ENCODE peak calls at places on chromosomes 6 and 20, in five cellular contexts. P is K562, A is A549, L is GM12878, Y is SK-N-SH. J is an unnamed sample.

GRCh38 chr20:17823382-17824144 is 123.8 kb downstream of the BANF2 start:
- DNase-seq in P (no peak), A (no peak), L (no peak), Y (no peak), J (no peak)

GRCh38 chr6:88567696-88568095 is 395.7 kb downstream of the RNGTT start:
- DNase-seq in P (no peak), A (no peak), L (no peak), Y (no peak), J (no peak)

GRCh38 chr6:39209360-39209811 is 19.9 kb downstream of the KCNK5 start:
- DNase-seq in P (no peak), A (peak), L (no peak), Y (no peak), J (no peak)

GRCh38 chr6:163416640-163417253 is 2.2 kb downstream of the QKI start:
- DNase-seq in P (peak), A (peak), L (no peak), Y (no peak), J (peak)

GRCh38 chr6:77456531-77457248 is 6.6 kb downstream of the HTR1B start:
- DNase-seq in P (no peak), A (peak), L (no peak), Y (no peak), J (peak)

GRCh38 chr20:57794600-57795346 is 85.0 kb upstream of the PMEPA1 start:
- DNase-seq in P (no peak), A (no peak), L (no peak), Y (no peak), J (peak)

GRCh38 chr6:11785953-11786579 is 7.5 kb upstream of the ADTRP start:
- DNase-seq in P (peak), A (no peak), L (peak), Y (no peak), J (no peak)

GRCh38 chr6:161079566-161080262 is 88.1 kb downstream of the MAP3K4 start:
- DNase-seq in P (peak), A (no peak), L (no peak), Y (no peak), J (peak)

GRCh38 chr20:63217706-63218105 is 1.8 kb upstream of the YTHDF1 start:
- DNase-seq in P (no peak), A (no peak), L (no peak), Y (no peak), J (no peak)

GRCh38 chr20:22001886-22002285 is 296.4 kb downstream of the PAX1 start:
- DNase-seq in P (no peak), A (no peak), L (no peak), Y (no peak), J (no peak)

GRCh38 chr6:17313971-17314370 is 32.8 kb downstream of the RBM24 start:
- DNase-seq in P (no peak), A (no peak), L (no peak), Y (no peak), J (no peak)

GRCh38 chr6:17315262-17315661 is 34.1 kb downstream of the RBM24 start:
- DNase-seq in P (no peak), A (no peak), L (no peak), Y (no peak), J (no peak)

GRCh38 chr6:17311595-17312311 is 30.6 kb downstream of the RBM24 start:
- DNase-seq in P (peak), A (peak), L (no peak), Y (no peak), J (peak)
- TF ChIP-seq RCOR1 in P (no peak), A (no peak), L (no peak), Y (no peak), J (no peak)

GRCh38 chr6:148846778-148847761 is 100.2 kb downstream of the UST start:
- DNase-seq in P (no peak), A (no peak), L (no peak), Y (no peak), J (peak)

GRCh38 chr6:148839044-148839443 is 92.2 kb downstream of the UST start:
- DNase-seq in P (no peak), A (no peak), L (no peak), Y (no peak), J (no peak)

GRCh38 chr6:148840256-148840655 is 93.4 kb downstream of the UST start:
- DNase-seq in P (no peak), A (no peak), L (no peak), Y (no peak), J (no peak)

GRCh38 chr6:148837941-148838340 is 91.1 kb downstream of the UST start:
- DNase-seq in P (no peak), A (no peak), L (no peak), Y (no peak), J (no peak)

DNA sequence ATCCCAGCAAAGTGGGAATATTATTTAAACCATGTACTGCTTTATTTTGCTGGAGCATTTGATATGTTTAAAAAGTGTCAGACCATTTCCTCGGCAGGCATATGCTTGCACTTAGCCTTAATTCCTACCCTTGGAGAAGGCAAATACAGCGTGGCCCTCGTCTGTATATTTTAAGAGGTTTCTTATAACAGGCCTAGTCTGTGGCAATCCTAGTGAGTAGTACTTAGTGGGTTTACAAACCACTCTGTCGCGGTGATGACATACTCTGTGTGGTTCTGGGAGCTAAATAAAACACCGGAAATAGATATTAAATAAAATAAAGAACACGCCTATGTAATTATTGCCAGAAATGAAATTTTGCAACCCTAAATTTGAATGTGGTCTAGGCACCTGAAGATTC is 95.8 kb downstream of the UST start:
- DNase-seq in P (no peak), A (no peak), L (no peak), Y (no peak), J (no peak)
- TF ChIP-seq RCOR1 in P (no peak), A (no peak), L (no peak), Y (no peak), J (no peak)

GRCh38 chr6:33602180-33602579 is 18.9 kb upstream of the ITPR3 start:
- DNase-seq in P (peak), A (no peak), L (no peak), Y (no peak), J (no peak)
- TF ChIP-seq RCOR1 in P (no peak), A (no peak), L (no peak), Y (no peak), J (no peak)

GRCh38 chr20:47198996-47199552 is 157.4 kb downstream of the ZMYND8 start:
- DNase-seq in P (no peak), A (no peak), L (no peak), Y (no peak), J (no peak)
- TF ChIP-seq RCOR1 in P (no peak), A (no peak), L (no peak), Y (no peak), J (no peak)

GRCh38 chr6:37585523-37585905 is 85.8 kb upstream of the CCDC167 start:
- DNase-seq in P (no peak), A (no peak), L (no peak), Y (no peak), J (peak)
- TF ChIP-seq RCOR1 in P (no peak), A (no peak), L (no peak), Y (no peak), J (no peak)

GRCh38 chr6:57822896-57823358 is 505.5 kb downstream of the PRIM2 start:
- DNase-seq in P (peak), A (peak), L (no peak), Y (no peak), J (peak)
- TF ChIP-seq RCOR1 in P (no peak), A (no peak), L (no peak), Y (no peak), J (no peak)

GRCh38 chr6:135642912-135643311 is 145.4 kb upstream of the AHI1 start:
- DNase-seq in P (no peak), A (no peak), L (no peak), Y (no peak), J (no peak)

GRCh38 chr6:135640449-135641111 is 143.0 kb upstream of the AHI1 start:
- DNase-seq in P (no peak), A (no peak), L (no peak), Y (no peak), J (peak)

GRCh38 chr6:135640048-135640447 is 142.5 kb upstream of the AHI1 start:
- DNase-seq in P (no peak), A (no peak), L (no peak), Y (no peak), J (no peak)

GRCh38 chr6:135647521-135647920 is 150.0 kb upstream of the AHI1 start:
- DNase-seq in P (no peak), A (no peak), L (no peak), Y (no peak), J (no peak)

DNA sequence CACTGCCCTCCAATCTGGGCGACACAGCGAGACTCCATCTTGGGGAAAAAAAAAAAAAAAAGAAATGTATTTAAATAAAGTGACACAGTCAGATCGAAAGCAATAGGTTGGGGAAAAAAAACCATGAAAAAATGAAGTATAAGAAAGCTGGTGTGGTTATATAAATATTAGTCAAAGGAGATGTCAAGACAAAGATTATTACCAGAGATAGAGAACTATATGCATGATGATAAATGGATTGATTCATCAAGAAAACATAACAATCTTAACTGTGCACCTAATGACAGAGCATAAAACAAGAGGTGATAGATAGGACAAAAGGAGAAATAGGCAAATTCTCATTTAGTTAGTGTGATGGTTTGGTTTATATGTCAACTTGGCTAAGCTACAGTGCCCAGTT is 146.9 kb upstream of the AHI1 start:
- DNase-seq in P (no peak), A (no peak), L (no peak), Y (no peak), J (no peak)
- TF ChIP-seq RCOR1 in P (no peak), A (no peak), L (no peak), Y (no peak), J (no peak)